ENCODE peak calls at places on chromosomes 16 and 17, in seven cellular contexts. O is stomach, Q is RWPE2, P is right lobe of liver, C is cardiac muscle cell, Z is Caco-2, I is uterus. D is an unnamed sample.

GRCh38 chr16:72487283-72487682 is 315.3 kb upstream of the PMFBP1 start:
- DNase-seq in O (no peak), Q (no peak), P (no peak), C (no peak), Z (no peak), I (no peak), D (no peak)

GRCh38 chr16:4525634-4526277 is 12.8 kb downstream of the CDIP1 start:
- DNase-seq in O (no peak), Q (no peak), P (no peak), C (no peak), Z (no peak), I (no peak), D (no peak)

GRCh38 chr16:30394603-30395154 is 541 bp upstream of the ZNF48 start:
- DNase-seq in O (no peak), Q (no peak), P (no peak), C (peak; percentile 64), Z (no peak), I (no peak), D (no peak)

GRCh38 chr17:78748048-78748729 is 33.9 kb downstream of the CYTH1 start:
- DNase-seq in O (no peak), Q (no peak), P (peak; percentile 72), C (no peak), Z (no peak), I (no peak), D (no peak)

GRCh38 chr16:77437859-77438258 is 3.0 kb upstream of the ADAMTS18 start:
- DNase-seq in O (no peak), Q (no peak), P (no peak), C (peak; percentile 28), Z (no peak), I (no peak), D (no peak)

GRCh38 chr16:23567602-23568001 is 10.1 kb downstream of the UBFD1 start:
- DNase-seq in O (no peak), Q (no peak), P (no peak), C (no peak), Z (no peak), I (no peak), D (no peak)

GRCh38 chr16:87945351-87946042 is 5.7 kb upstream of the BANP start:
- DNase-seq in O (peak; percentile 78), Q (peak; percentile 85), P (no peak), C (peak; percentile 84), Z (peak; percentile 99), I (peak; percentile 62), D (peak; percentile 76)

GRCh38 chr17:83100853-83101391 is 21.5 kb downstream of the METRNL start:
- DNase-seq in O (no peak), Q (no peak), P (no peak), C (no peak), Z (no peak), I (no peak), D (peak; percentile 63)

GRCh38 chr16:27625050-27625697 is 75.2 kb downstream of the KATNIP start:
- DNase-seq in O (no peak), Q (no peak), P (no peak), C (peak; percentile 85), Z (peak; percentile 14), I (no peak), D (peak; percentile 57)

GRCh38 chr16:73265124-73265838 is 217.4 kb upstream of the ZFHX3 start:
- DNase-seq in O (no peak), Q (no peak), P (no peak), C (no peak), Z (no peak), I (no peak), D (no peak)

DNA sequence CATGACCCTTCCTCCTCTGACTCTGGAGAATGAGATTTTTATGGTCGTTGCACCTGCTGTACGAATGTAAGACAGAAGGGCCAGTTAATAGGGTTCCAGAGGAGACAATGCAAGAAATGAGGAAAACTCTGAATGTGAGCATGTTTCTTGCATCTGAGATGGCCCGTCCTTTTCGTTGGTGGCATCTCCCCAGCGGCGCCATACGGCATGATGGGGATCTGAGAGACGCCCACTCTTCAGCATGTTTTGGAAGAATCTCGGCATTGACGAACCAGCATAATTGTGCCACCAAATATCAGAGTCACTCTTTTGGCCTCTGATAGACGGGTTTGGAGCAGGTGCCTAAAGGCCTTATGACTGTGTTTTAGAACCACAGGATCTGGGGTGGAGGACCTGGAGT is 126.5 kb upstream of the RCVRN start:
- DNase-seq in O (no peak), Q (no peak), P (no peak), C (no peak), Z (no peak), I (no peak), D (no peak)
- H3K4me1 ChIP-seq in O (no peaks in the 10 kb centered on the region), Q (no peaks in the 10 kb centered on the region), P (no peaks in the 10 kb centered on the region), C (peaks cover 7% of the 10 kb centered on the region), Z (no peaks in the 10 kb centered on the region), I (no peaks in the 10 kb centered on the region), D (no peaks in the 10 kb centered on the region)

DNA sequence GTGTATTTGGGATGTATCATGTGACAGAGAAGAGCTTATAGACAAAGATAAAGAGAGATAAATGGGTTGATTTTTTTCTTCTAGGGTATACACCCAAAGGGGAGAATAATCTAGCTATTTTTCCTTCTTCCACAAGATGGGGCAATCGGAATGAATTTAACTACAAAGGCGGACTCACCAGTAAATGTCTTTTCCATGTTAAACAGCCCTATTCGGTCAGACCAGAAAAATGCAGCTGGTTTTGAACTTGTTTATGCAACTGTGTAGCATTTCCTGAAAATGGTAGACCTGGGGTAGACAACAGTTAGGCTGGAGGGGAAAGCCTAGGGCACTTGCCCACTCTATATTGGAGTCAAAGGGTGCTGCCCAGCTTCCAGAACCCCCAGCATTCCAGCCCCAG is 477.1 kb downstream of the TOX3 start:
- DNase-seq in O (no peak), Q (no peak), P (no peak), C (peak; percentile 27), Z (peak; percentile 51), I (no peak), D (no peak)
- TF ChIP-seq CTCF in O (no peak), Q (peak; percentile 46), P (peak; percentile 26), C (peak; percentile 21), Z (peak; percentile 56), I (no peak), D (no peak)

GRCh38 chr17:27378482-27379200 is 77.6 kb upstream of the KSR1 start:
- DNase-seq in O (no peak), Q (no peak), P (no peak), C (no peak), Z (no peak), I (peak; percentile 68), D (no peak)

GRCh38 chr17:27380551-27380950 is 75.7 kb upstream of the KSR1 start:
- DNase-seq in O (no peak), Q (no peak), P (no peak), C (no peak), Z (no peak), I (no peak), D (no peak)

GRCh38 chr17:27382025-27382424 is 74.2 kb upstream of the KSR1 start:
- DNase-seq in O (no peak), Q (no peak), P (no peak), C (no peak), Z (no peak), I (no peak), D (no peak)

GRCh38 chr17:27379863-27380533 is 76.2 kb upstream of the KSR1 start:
- DNase-seq in O (peak; percentile 72), Q (no peak), P (peak; percentile 59), C (peak; percentile 78), Z (no peak), I (peak; percentile 70), D (peak; percentile 60)

DNA sequence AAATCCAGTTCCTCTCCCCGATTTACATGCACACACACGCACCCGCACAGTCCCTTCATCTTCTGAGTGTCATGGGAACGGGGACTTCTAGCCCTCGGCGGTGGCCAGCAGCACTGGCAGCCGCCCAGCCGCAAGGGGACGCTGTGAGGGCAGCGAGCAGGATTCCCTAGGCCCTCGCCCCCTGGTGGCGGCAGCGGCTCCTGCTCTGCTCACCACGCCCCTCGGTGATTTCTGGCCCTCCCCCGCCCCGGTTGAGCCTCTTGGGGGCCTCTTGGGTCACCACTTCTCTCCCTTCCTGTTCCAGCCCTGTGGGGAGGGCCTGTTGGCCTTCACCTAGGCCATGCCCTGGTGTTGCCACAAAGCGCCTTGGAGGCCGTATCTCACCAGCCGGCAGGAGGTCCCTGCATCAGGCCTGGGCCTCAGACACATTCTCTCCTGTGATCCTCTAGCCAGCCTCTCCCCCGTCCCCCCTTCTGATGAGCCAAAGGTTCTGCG is 75.2 kb upstream of the KSR1 start:
- DNase-seq in O (peak; percentile 63), Q (no peak), P (peak; percentile 63), C (peak; percentile 65), Z (peak; percentile 82), I (peak; percentile 53), D (peak; percentile 75)
- H3K4me3 ChIP-seq in O (no peak overlapping the region), Q (no peak overlapping the region), P (no peak overlapping the region), C (no peak overlapping the region), Z (no peak overlapping the region), I (no peak overlapping the region), D (no peak overlapping the region)

GRCh38 chr16:89484088-89484501 is 6.3 kb downstream of the ANKRD11 start:
- DNase-seq in O (no peak), Q (no peak), P (no peak), C (peak; percentile 34), Z (no peak), I (no peak), D (no peak)

GRCh38 chr16:89484923-89485679 is 5.3 kb downstream of the ANKRD11 start:
- DNase-seq in O (no peak), Q (no peak), P (no peak), C (no peak), Z (no peak), I (no peak), D (no peak)

GRCh38 chr16:89482824-89483220 is 7.5 kb downstream of the ANKRD11 start:
- DNase-seq in O (no peak), Q (no peak), P (no peak), C (no peak), Z (no peak), I (no peak), D (peak; percentile 71)

GRCh38 chr16:89481556-89481955 is 8.8 kb downstream of the ANKRD11 start:
- DNase-seq in O (no peak), Q (no peak), P (no peak), C (no peak), Z (no peak), I (no peak), D (peak; percentile 5)

GRCh38 chr16:89482087-89482823 is 8.1 kb downstream of the ANKRD11 start:
- DNase-seq in O (no peak), Q (no peak), P (no peak), C (no peak), Z (no peak), I (no peak), D (peak; percentile 54)
- H3K4me1 ChIP-seq in O (peaks cover 71% of the 10 kb centered on the region), Q (peaks cover 88% of the 10 kb centered on the region), P (peaks cover 2% of the 10 kb centered on the region), C (peaks cover 43% of the 10 kb centered on the region), Z (peaks cover 53% of the 10 kb centered on the region), I (peaks cover 12% of the 10 kb centered on the region), D (peaks cover 62% of the 10 kb centered on the region)

DNA sequence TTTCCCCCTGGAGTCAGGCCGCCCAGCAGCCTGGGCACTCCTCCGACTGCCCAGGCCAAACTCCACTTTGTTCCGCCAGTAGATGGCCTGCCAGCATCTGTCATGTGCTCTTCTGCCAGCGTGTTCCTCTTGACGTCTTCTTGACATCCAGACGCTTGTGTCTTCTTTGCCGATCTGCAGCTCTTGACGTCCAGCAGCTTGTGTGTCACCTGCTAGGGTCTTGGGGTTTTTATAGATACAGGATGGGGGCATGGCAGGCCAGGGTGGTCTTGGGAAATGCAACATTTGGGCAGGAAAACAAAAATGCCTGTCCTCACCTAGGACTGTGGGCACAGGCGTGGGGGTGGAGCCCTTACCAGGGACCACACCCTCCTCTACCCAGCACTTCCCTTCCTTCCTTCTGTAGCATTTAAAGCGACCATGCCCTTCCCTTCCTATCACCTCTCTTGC is 88.7 kb downstream of the BMERB1 start:
- DNase-seq in O (no peak), Q (no peak), P (peak; percentile 65), C (no peak), Z (peak; percentile 11), I (no peak), D (peak; percentile 69)
- TF ChIP-seq CTCF in O (no peak), Q (peak; percentile 2), P (peak; percentile 44), C (no peak), Z (peak; percentile 24), I (no peak), D (no peak)

D was measured in mucosa of descending colon.